ENCODE peak calls at places on chromosomes 6 and 20, in five cellular contexts. W is RPMI7951, X is RWPE1, B is lower lobe of right lung, L is NAMALWA. A is an unnamed sample.

GRCh38 chr6:42450314-42451145 is 1.2 kb downstream of the TRERF1 start:
- DNase-seq in W (peak), X (peak), B (no peak), L (peak), A (peak)

GRCh38 chr6:130466744-130467052 is 100.9 kb downstream of the TMEM200A start:
- DNase-seq in W (peak), X (no peak), B (no peak), L (no peak), A (no peak)

GRCh38 chr20:5973172-5973571 is 22.7 kb downstream of the MCM8 start:
- DNase-seq in W (no peak), X (peak), B (no peak), L (no peak), A (no peak)

GRCh38 chr20:63116412-63117106 is 99.4 kb downstream of the YTHDF1 start:
- DNase-seq in W (peak), X (peak), B (peak), L (no peak), A (no peak)

GRCh38 chr6:159043986-159044385 is 805 bp downstream of the TAGAP start:
- DNase-seq in W (no peak), X (no peak), B (no peak), L (peak), A (no peak)

GRCh38 chr20:38315290-38315966 is 11.5 kb downstream of the BPI start:
- DNase-seq in W (peak), X (no peak), B (no peak), L (no peak), A (peak)

GRCh38 chr6:52839124-52840055 is 1.2 kb downstream of the GSTA5 start:
- DNase-seq in W (peak), X (peak), B (peak), L (peak), A (peak)

GRCh38 chr6:113565306-113565705 is 291.8 kb upstream of the MARCKS start:
- DNase-seq in W (no peak), X (no peak), B (no peak), L (no peak), A (peak)

GRCh38 chr6:70216767-70217166 is 86.1 kb downstream of the COL9A1 start:
- DNase-seq in W (no peak), X (no peak), B (no peak), L (no peak), A (no peak)

GRCh38 chr6:163331245-163331644 is 83.3 kb upstream of the QKI start:
- DNase-seq in W (no peak), X (no peak), B (no peak), L (no peak), A (no peak)

GRCh38 chr20:30376767-30377658 is 880.5 kb upstream of the DEFB115 start:
- DNase-seq in W (peak), X (peak), B (peak), L (peak), A (peak)